ENCODE peak calls at places on chromosome 9, in nine cellular contexts. A is HFF-Myc; R is HuH-7; O is left ventricle myocardium inferior; M is hypothalamus; S is nucleus accumbens; B is posterior cingulate gyrus; G is sigmoid colon; Q is activated CD4-positive, alpha-beta T cell treated with anti-CD3 and anti-CD28 coated beads for 24 hours. N is an unnamed sample.

GRCh38 chr9:101604287-101604686 is 9.5 kb upstream of the PPP3R2 start:
- DNase-seq in A (no peak), R (no peak), O (no peak), M (no peak), S (no peak), B (no peak), G (no peak), Q (no peak), N (no peak)

GRCh38 chr9:10112798-10113197 is 500.0 kb downstream of the PTPRD start:
- DNase-seq in A (no peak), R (no peak), O (peak; percentile 17), M (no peak), S (no peak), B (no peak), G (no peak), Q (no peak), N (no peak)

GRCh38 chr9:95004452-95005275 is 278.2 kb downstream of the AOPEP start:
- DNase-seq in A (no peak), R (peak; percentile 48), O (peak; percentile 68), M (peak; percentile 46), S (no peak), B (peak; percentile 91), G (peak; percentile 83), Q (no peak), N (no peak)

GRCh38 chr9:93585259-93585658 is 8.9 kb downstream of the PHF2 start:
- DNase-seq in A (no peak), R (no peak), O (no peak), M (no peak), S (no peak), B (no peak), G (no peak), Q (no peak), N (no peak)

GRCh38 chr9:23538604-23539003 is 287.4 kb downstream of the ELAVL2 start:
- DNase-seq in A (no peak), R (no peak), O (no peak), M (no peak), S (no peak), B (no peak), G (no peak), Q (no peak), N (no peak)

GRCh38 chr9:114236391-114237138 is 81.2 kb downstream of the COL27A1 start:
- DNase-seq in A (no peak), R (no peak), O (no peak), M (no peak), S (no peak), B (no peak), G (no peak), Q (no peak), N (no peak)

GRCh38 chr9:99820330-99821186 is 1.1 kb upstream of the NR4A3 start:
- DNase-seq in A (no peak), R (no peak), O (peak; percentile 48), M (peak; percentile 73), S (peak; percentile 74), B (peak; percentile 86), G (peak; percentile 93), Q (no peak), N (peak; percentile 83)

GRCh38 chr9:91949293-91949945 is 609 bp downstream of the ROR2 start:
- DNase-seq in A (no peak), R (no peak), O (no peak), M (no peak), S (no peak), B (no peak), G (peak; percentile 77), Q (no peak), N (no peak)

GRCh38 chr9:124258765-124259272 is 1.1 kb downstream of the NEK6 start:
- DNase-seq in A (no peak), R (no peak), O (no peak), M (no peak), S (no peak), B (no peak), G (no peak), Q (no peak), N (no peak)